ENCODE peak calls at places on chromosome 3, in six cellular contexts. One of them, this sample, is unnamed.

GRCh38 chr3:131435000-131435399 is 53.4 kb downstream of the NUDT16 start:
- DNase-seq in activated T-cell treated with anti-CD3 and anti-CD28 coated beads, Interleukin-2, amount 50 U/mL, for 48 hours: no peak
- DNase-seq in activated naive CD4-positive, alpha-beta T cell treated with anti-CD3 and anti-CD28 coated beads, Interleukin-2, amount 10 ng/mL, durations not matched to agents 7 days and 5 days: no peak
- DNase-seq in CD4-positive, alpha-beta T cell: no peak
- DNase-seq in anterior cingulate cortex: no peak
- DNase-seq in nephron progenitor cell: no peak
- DNase-seq in this sample: no peak

GRCh38 chr3:105610473-105610872 is 243.8 kb downstream of the ALCAM start:
- DNase-seq in nephron progenitor cell: no peak
- DNase-seq in anterior cingulate cortex: no peak
- DNase-seq in activated T-cell treated with anti-CD3 and anti-CD28 coated beads, Interleukin-2, amount 50 U/mL, for 48 hours: no peak
- DNase-seq in activated naive CD4-positive, alpha-beta T cell treated with anti-CD3 and anti-CD28 coated beads, Interleukin-2, amount 10 ng/mL, durations not matched to agents 7 days and 5 days: no peak
- DNase-seq in CD4-positive, alpha-beta T cell: no peak
- DNase-seq in this sample: no peak

GRCh38 chr3:14126017-14126902 is 1.4 kb downstream of the TMEM43 start:
- DNase-seq in anterior cingulate cortex: no peak
- DNase-seq in activated T-cell treated with anti-CD3 and anti-CD28 coated beads, Interleukin-2, amount 50 U/mL, for 48 hours: no peak
- DNase-seq in nephron progenitor cell: no peak
- DNase-seq in CD4-positive, alpha-beta T cell: no peak
- DNase-seq in activated naive CD4-positive, alpha-beta T cell treated with anti-CD3 and anti-CD28 coated beads, Interleukin-2, amount 10 ng/mL, durations not matched to agents 7 days and 5 days: no peak
- DNase-seq in this sample: no peak

GRCh38 chr3:100743535-100743934 is 34.2 kb downstream of the TFG start:
- DNase-seq in nephron progenitor cell: no peak
- DNase-seq in activated T-cell treated with anti-CD3 and anti-CD28 coated beads, Interleukin-2, amount 50 U/mL, for 48 hours: no peak
- DNase-seq in activated naive CD4-positive, alpha-beta T cell treated with anti-CD3 and anti-CD28 coated beads, Interleukin-2, amount 10 ng/mL, durations not matched to agents 7 days and 5 days: no peak
- DNase-seq in CD4-positive, alpha-beta T cell: no peak
- DNase-seq in anterior cingulate cortex: no peak
- DNase-seq in this sample: no peak

GRCh38 chr3:44969779-44970178 is 6.2 kb downstream of the ZDHHC3 start:
- DNase-seq in anterior cingulate cortex: no peak
- DNase-seq in CD4-positive, alpha-beta T cell: no peak
- DNase-seq in activated T-cell treated with anti-CD3 and anti-CD28 coated beads, Interleukin-2, amount 50 U/mL, for 48 hours: no peak
- DNase-seq in activated naive CD4-positive, alpha-beta T cell treated with anti-CD3 and anti-CD28 coated beads, Interleukin-2, amount 10 ng/mL, durations not matched to agents 7 days and 5 days: no peak
- DNase-seq in nephron progenitor cell: no peak
- DNase-seq in this sample: no peak

GRCh38 chr3:190968616-190969015 is 106.1 kb upstream of the GMNC start:
- DNase-seq in anterior cingulate cortex: no peak
- DNase-seq in CD4-positive, alpha-beta T cell: no peak
- DNase-seq in activated T-cell treated with anti-CD3 and anti-CD28 coated beads, Interleukin-2, amount 50 U/mL, for 48 hours: no peak
- DNase-seq in activated naive CD4-positive, alpha-beta T cell treated with anti-CD3 and anti-CD28 coated beads, Interleukin-2, amount 10 ng/mL, durations not matched to agents 7 days and 5 days: no peak
- DNase-seq in nephron progenitor cell: no peak
- DNase-seq in this sample: no peak

GRCh38 chr3:141294848-141295247 is 63.2 kb downstream of the PXYLP1 start:
- DNase-seq in activated naive CD4-positive, alpha-beta T cell treated with anti-CD3 and anti-CD28 coated beads, Interleukin-2, amount 10 ng/mL, durations not matched to agents 7 days and 5 days: no peak
- DNase-seq in CD4-positive, alpha-beta T cell: no peak
- DNase-seq in nephron progenitor cell: no peak
- DNase-seq in anterior cingulate cortex: no peak
- DNase-seq in activated T-cell treated with anti-CD3 and anti-CD28 coated beads, Interleukin-2, amount 50 U/mL, for 48 hours: no peak
- DNase-seq in this sample: no peak

GRCh38 chr3:48428863-48429415 is 947 bp downstream of the PLXNB1 start:
- DNase-seq in activated naive CD4-positive, alpha-beta T cell treated with anti-CD3 and anti-CD28 coated beads, Interleukin-2, amount 10 ng/mL, durations not matched to agents 7 days and 5 days: no peak
- DNase-seq in CD4-positive, alpha-beta T cell: no peak
- DNase-seq in nephron progenitor cell: peak
- DNase-seq in activated T-cell treated with anti-CD3 and anti-CD28 coated beads, Interleukin-2, amount 50 U/mL, for 48 hours: peak
- DNase-seq in anterior cingulate cortex: peak
- DNase-seq in this sample: peak

GRCh38 chr3:101809178-101810022 is 30.4 kb downstream of the NXPE3 start:
- DNase-seq in anterior cingulate cortex: no peak
- DNase-seq in activated naive CD4-positive, alpha-beta T cell treated with anti-CD3 and anti-CD28 coated beads, Interleukin-2, amount 10 ng/mL, durations not matched to agents 7 days and 5 days: peak
- DNase-seq in CD4-positive, alpha-beta T cell: peak
- DNase-seq in nephron progenitor cell: peak
- DNase-seq in activated T-cell treated with anti-CD3 and anti-CD28 coated beads, Interleukin-2, amount 50 U/mL, for 48 hours: no peak
- DNase-seq in this sample: no peak

GRCh38 chr3:178140491-178140890 is 395.7 kb upstream of the KCNMB2 start:
- DNase-seq in CD4-positive, alpha-beta T cell: no peak
- DNase-seq in anterior cingulate cortex: no peak
- DNase-seq in activated T-cell treated with anti-CD3 and anti-CD28 coated beads, Interleukin-2, amount 50 U/mL, for 48 hours: no peak
- DNase-seq in activated naive CD4-positive, alpha-beta T cell treated with anti-CD3 and anti-CD28 coated beads, Interleukin-2, amount 10 ng/mL, durations not matched to agents 7 days and 5 days: no peak
- DNase-seq in nephron progenitor cell: no peak
- DNase-seq in this sample: no peak

GRCh38 chr3:194103475-194103874 is 32.5 kb upstream of the HES1 start:
- DNase-seq in anterior cingulate cortex: no peak
- DNase-seq in activated naive CD4-positive, alpha-beta T cell treated with anti-CD3 and anti-CD28 coated beads, Interleukin-2, amount 10 ng/mL, durations not matched to agents 7 days and 5 days: peak
- DNase-seq in activated T-cell treated with anti-CD3 and anti-CD28 coated beads, Interleukin-2, amount 50 U/mL, for 48 hours: no peak
- DNase-seq in CD4-positive, alpha-beta T cell: peak
- DNase-seq in nephron progenitor cell: no peak
- DNase-seq in this sample: no peak

GRCh38 chr3:177358968-177359600 is 161.8 kb upstream of the TBL1XR1 start:
- DNase-seq in CD4-positive, alpha-beta T cell: peak
- DNase-seq in activated T-cell treated with anti-CD3 and anti-CD28 coated beads, Interleukin-2, amount 50 U/mL, for 48 hours: peak
- DNase-seq in activated naive CD4-positive, alpha-beta T cell treated with anti-CD3 and anti-CD28 coated beads, Interleukin-2, amount 10 ng/mL, durations not matched to agents 7 days and 5 days: peak
- DNase-seq in nephron progenitor cell: peak
- DNase-seq in anterior cingulate cortex: no peak
- DNase-seq in this sample: peak

GRCh38 chr3:58350627-58351013 is 17.9 kb downstream of the PXK start:
- DNase-seq in anterior cingulate cortex: no peak
- DNase-seq in nephron progenitor cell: no peak
- DNase-seq in CD4-positive, alpha-beta T cell: no peak
- DNase-seq in activated naive CD4-positive, alpha-beta T cell treated with anti-CD3 and anti-CD28 coated beads, Interleukin-2, amount 10 ng/mL, durations not matched to agents 7 days and 5 days: no peak
- DNase-seq in activated T-cell treated with anti-CD3 and anti-CD28 coated beads, Interleukin-2, amount 50 U/mL, for 48 hours: no peak
- DNase-seq in this sample: no peak